ENCODE peak calls at places on chromosome 1, in six cellular contexts. K is RPMI8226, I is T-helper 2 cell, P is aorta, W is NCI-H1105 treated with DMSO at 0.1 percent for 48 hours, U is adrenal gland. R is an unnamed sample.

GRCh38 chr1:110916669-110917306 is 43.8 kb downstream of the CD53 start:
- DNase-seq in K (peak; percentile 68), I (no peak), P (no peak), W (no peak), U (no peak), R (peak; percentile 36)

GRCh38 chr1:178048883-178049282 is 45.0 kb upstream of the RASAL2 start:
- DNase-seq in K (no peak), I (no peak), P (no peak), W (no peak), U (no peak), R (no peak)

GRCh38 chr1:171290611-171291010 is 23.4 kb upstream of the FMO4 start:
- DNase-seq in K (no peak), I (no peak), P (no peak), W (no peak), U (no peak), R (no peak)

GRCh38 chr1:27884182-27884954 is 12.0 kb downstream of the THEMIS2 start:
- DNase-seq in K (no peak), I (no peak), P (peak; percentile 55), W (no peak), U (no peak), R (no peak)

GRCh38 chr1:182278144-182279054 is 113.2 kb downstream of the GLUL start:
- DNase-seq in K (no peak), I (no peak), P (no peak), W (no peak), U (no peak), R (no peak)

GRCh38 chr1:24413350-24414163 is at the start of gene STPG1:
- DNase-seq in K (peak; percentile 88), I (peak; percentile 33), P (peak; percentile 83), W (peak; percentile 90), U (peak; percentile 84), R (peak; percentile 90)

GRCh38 chr1:59692591-59692990 is 122.2 kb upstream of the HOOK1 start:
- DNase-seq in K (no peak), I (no peak), P (peak; percentile 47), W (peak; percentile 80), U (no peak), R (peak; percentile 39)

GRCh38 chr1:165851034-165851658 is 23.7 kb downstream of the UCK2 start:
- DNase-seq in K (peak; percentile 28), I (no peak), P (no peak), W (no peak), U (no peak), R (no peak)

GRCh38 chr1:247392088-247392487 is 23.9 kb upstream of the NLRP3 start:
- DNase-seq in K (no peak), I (no peak), P (no peak), W (no peak), U (no peak), R (no peak)

GRCh38 chr1:228037401-228038386 is 30.9 kb downstream of the WNT3A start:
- DNase-seq in K (peak; percentile 66), I (no peak), P (peak; percentile 44), W (no peak), U (no peak), R (no peak)

GRCh38 chr1:162385702-162386101 is 4.2 kb downstream of the C1orf226 start:
- DNase-seq in K (no peak), I (no peak), P (no peak), W (no peak), U (no peak), R (no peak)

GRCh38 chr1:175208773-175209492 is 16.4 kb upstream of the KIAA0040 start:
- DNase-seq in K (peak; percentile 87), I (no peak), P (no peak), W (peak; percentile 14), U (no peak), R (no peak)

GRCh38 chr1:228477263-228477662 is 9.9 kb upstream of the RNF187 start:
- DNase-seq in K (no peak), I (no peak), P (no peak), W (no peak), U (no peak), R (no peak)

GRCh38 chr1:214548988-214549387 is 2.4 kb downstream of the PTPN14 start:
- DNase-seq in K (no peak), I (no peak), P (no peak), W (no peak), U (peak; percentile 78), R (no peak)

GRCh38 chr1:164590592-164590991 is 31.6 kb downstream of the PBX1 start:
- DNase-seq in K (no peak), I (no peak), P (no peak), W (no peak), U (no peak), R (no peak)

GRCh38 chr1:56755911-56756310 is 63.3 kb downstream of the FYB2 start:
- DNase-seq in K (no peak), I (no peak), P (no peak), W (no peak), U (no peak), R (no peak)

GRCh38 chr1:229238674-229239415 is 32.1 kb upstream of the RAB4A start:
- DNase-seq in K (no peak), I (no peak), P (peak; percentile 66), W (no peak), U (peak; percentile 51), R (no peak)

GRCh38 chr1:15760520-15761211 is 2.1 kb downstream of the FBLIM1 start:
- DNase-seq in K (no peak), I (no peak), P (peak; percentile 79), W (no peak), U (peak; percentile 43), R (no peak)

GRCh38 chr1:197199923-197200467 is 53.5 kb upstream of the ASPM start:
- DNase-seq in K (no peak), I (no peak), P (no peak), W (no peak), U (no peak), R (no peak)

GRCh38 chr1:243758647-243759046 is 91.4 kb downstream of the AKT3 start:
- DNase-seq in K (no peak), I (no peak), P (no peak), W (no peak), U (no peak), R (no peak)

GRCh38 chr1:71345491-71345890 is 264.7 kb upstream of the ZRANB2 start:
- DNase-seq in K (no peak), I (no peak), P (no peak), W (no peak), U (no peak), R (no peak)

GRCh38 chr1:17744666-17745563 is 10.2 kb upstream of the ACTL8 start:
- DNase-seq in K (peak; percentile 28), I (no peak), P (peak; percentile 26), W (no peak), U (no peak), R (no peak)

GRCh38 chr1:40004857-40005256 is 35.7 kb upstream of the CAP1 start:
- DNase-seq in K (no peak), I (no peak), P (no peak), W (no peak), U (no peak), R (no peak)

GRCh38 chr1:211653329-211653728 is 22.1 kb downstream of the NEK2 start:
- DNase-seq in K (no peak), I (no peak), P (no peak), W (no peak), U (no peak), R (no peak)

GRCh38 chr1:181089017-181089776 is 697 bp downstream of the IER5 start:
- DNase-seq in K (peak; percentile 50), I (peak; percentile 11), P (peak; percentile 67), W (no peak), U (peak; percentile 45), R (no peak)

GRCh38 chr1:245298781-245299180 is 144.0 kb downstream of the KIF26B start:
- DNase-seq in K (no peak), I (no peak), P (no peak), W (no peak), U (no peak), R (no peak)

GRCh38 chr1:154186852-154187501 is 4.9 kb downstream of the TPM3 start:
- DNase-seq in K (peak; percentile 65), I (no peak), P (no peak), W (no peak), U (no peak), R (no peak)

GRCh38 chr1:220732621-220733020 is 15.5 kb upstream of the MTARC2 start:
- DNase-seq in K (no peak), I (no peak), P (no peak), W (no peak), U (peak; percentile 25), R (no peak)

GRCh38 chr1:115679141-115679611 is 37.4 kb downstream of the VANGL1 start:
- DNase-seq in K (no peak), I (no peak), P (peak; percentile 78), W (no peak), U (peak; percentile 57), R (no peak)

GRCh38 chr1:155379180-155379876 is 58.6 kb downstream of the RUSC1 start:
- DNase-seq in K (no peak), I (no peak), P (no peak), W (no peak), U (no peak), R (no peak)

GRCh38 chr1:5744911-5745431 is 247.3 kb downstream of the NPHP4 start:
- DNase-seq in K (peak; percentile 41), I (no peak), P (peak; percentile 27), W (peak; percentile 90), U (no peak), R (no peak)

GRCh38 chr1:214383381-214384372 is 102.7 kb downstream of the SMYD2 start:
- DNase-seq in K (no peak), I (no peak), P (no peak), W (no peak), U (no peak), R (no peak)

GRCh38 chr1:246588322-246588721 is 22.1 kb downstream of the CNST start:
- DNase-seq in K (no peak), I (no peak), P (no peak), W (no peak), U (no peak), R (no peak)

GRCh38 chr1:172662464-172663109 is 3.7 kb downstream of the FASLG start:
- DNase-seq in K (peak; percentile 88), I (peak; percentile 28), P (peak; percentile 76), W (no peak), U (peak; percentile 21), R (peak; percentile 83)

GRCh38 chr1:197733324-197733723 is 42.0 kb downstream of the DENND1B start:
- DNase-seq in K (no peak), I (no peak), P (no peak), W (no peak), U (no peak), R (no peak)